ENCODE peak calls at places on chromosomes 1 and 21, in eight cellular contexts. N is CD4-positive, alpha-beta T cell; Z is AG09319; S is cardiac fibroblast; L is body of pancreas; C is GM13977; B is CD8-positive, alpha-beta T cell; X is epithelial cell of proximal tubule. P is an unnamed sample.

GRCh38 chr1:19606817-19607706 is 37.0 kb upstream of the NBL1 start:
- DNase-seq in N (peak; percentile 23), Z (peak; percentile 76), S (no peak), L (no peak), C (no peak), B (peak; percentile 66), X (no peak), P (no peak)

GRCh38 chr1:98870959-98871903 is 133.4 kb downstream of the PLPPR5 start:
- DNase-seq in N (peak; percentile 13), Z (no peak), S (peak; percentile 6), L (no peak), C (peak; percentile 39), B (peak; percentile 70), X (no peak), P (no peak)

GRCh38 chr1:50693829-50694228 is 266.2 kb downstream of the FAF1 start:
- DNase-seq in N (no peak), Z (no peak), S (no peak), L (no peak), C (no peak), B (no peak), X (no peak), P (no peak)

GRCh38 chr1:221098462-221099406 is 219.5 kb downstream of the HLX start:
- DNase-seq in N (no peak), Z (no peak), S (peak; percentile 83), L (no peak), C (no peak), B (no peak), X (no peak), P (no peak)

GRCh38 chr1:26799479-26800133 is 11.9 kb downstream of the PIGV start:
- DNase-seq in N (no peak), Z (peak; percentile 69), S (peak; percentile 73), L (no peak), C (no peak), B (peak; percentile 39), X (no peak), P (no peak)

GRCh38 chr1:107548276-107548675 is 407.4 kb downstream of the NTNG1 start:
- DNase-seq in N (no peak), Z (no peak), S (no peak), L (no peak), C (no peak), B (no peak), X (no peak), P (no peak)

GRCh38 chr1:244092293-244093264 is 41.5 kb downstream of the ZBTB18 start:
- DNase-seq in N (no peak), Z (no peak), S (peak; percentile 61), L (no peak), C (no peak), B (no peak), X (peak; percentile 94), P (no peak)

GRCh38 chr1:228335406-228336307 is 71.0 kb downstream of the TRIM11 start:
- DNase-seq in N (no peak), Z (no peak), S (no peak), L (peak; percentile 2), C (no peak), B (no peak), X (no peak), P (no peak)

GRCh38 chr21:15894596-15894995 is 164.8 kb downstream of the USP25 start:
- DNase-seq in N (no peak), Z (no peak), S (peak; percentile 55), L (no peak), C (no peak), B (no peak), X (no peak), P (no peak)

GRCh38 chr1:99573431-99574217 is 72.3 kb upstream of the PALMD start:
- DNase-seq in N (no peak), Z (no peak), S (no peak), L (no peak), C (no peak), B (no peak), X (no peak), P (no peak)

GRCh38 chr1:160291248-160292220 is 6.6 kb upstream of the PEX19 start:
- DNase-seq in N (peak; percentile 51), Z (peak; percentile 40), S (peak; percentile 80), L (peak; percentile 76), C (peak; percentile 57), B (peak; percentile 76), X (no peak), P (peak; percentile 43)

GRCh38 chr1:171754381-171754705 is 12.5 kb upstream of the VAMP4 start:
- DNase-seq in N (no peak), Z (no peak), S (peak; percentile 57), L (no peak), C (no peak), B (no peak), X (no peak), P (no peak)

GRCh38 chr1:145916745-145917144 is 1.8 kb downstream of the PEX11B start:
- DNase-seq in N (no peak), Z (no peak), S (peak; percentile 35), L (no peak), C (no peak), B (no peak), X (no peak), P (no peak)

GRCh38 chr1:205507896-205508714 is 3.6 kb downstream of the CDK18 start:
- DNase-seq in N (no peak), Z (no peak), S (no peak), L (no peak), C (no peak), B (no peak), X (no peak), P (no peak)

GRCh38 chr1:51961231-51961630 is 29.3 kb downstream of the RAB3B start:
- DNase-seq in N (no peak), Z (no peak), S (no peak), L (no peak), C (no peak), B (no peak), X (no peak), P (no peak)

GRCh38 chr1:198064181-198064580 is 92.6 kb upstream of the NEK7 start:
- DNase-seq in N (no peak), Z (no peak), S (no peak), L (no peak), C (no peak), B (no peak), X (no peak), P (no peak)

GRCh38 chr1:208515123-208515522 is 270.9 kb upstream of the PLXNA2 start:
- DNase-seq in N (no peak), Z (no peak), S (no peak), L (no peak), C (no peak), B (no peak), X (no peak), P (no peak)

GRCh38 chr1:93180723-93181613 is at the start of gene CCDC18:
- DNase-seq in N (peak; percentile 41), Z (no peak), S (peak; percentile 65), L (no peak), C (peak; percentile 54), B (peak; percentile 71), X (no peak), P (no peak)

GRCh38 chr1:38221006-38221649 is 174.5 kb upstream of the POU3F1 start:
- DNase-seq in N (no peak), Z (peak; percentile 37), S (peak; percentile 13), L (no peak), C (no peak), B (no peak), X (no peak), P (no peak)

GRCh38 chr1:18555036-18555435 is 74.3 kb downstream of the KLHDC7A start:
- DNase-seq in N (no peak), Z (no peak), S (no peak), L (no peak), C (no peak), B (no peak), X (no peak), P (no peak)

GRCh38 chr1:18554101-18554500 is 73.4 kb downstream of the KLHDC7A start:
- DNase-seq in N (no peak), Z (no peak), S (no peak), L (no peak), C (no peak), B (no peak), X (no peak), P (no peak)

GRCh38 chr1:18557621-18558465 is 72.8 kb upstream of the PAX7 start:
- DNase-seq in N (no peak), Z (no peak), S (peak; percentile 3), L (peak; percentile 34), C (no peak), B (no peak), X (no peak), P (peak; percentile 59)

GRCh38 chr1:18554597-18554996 is 73.9 kb downstream of the KLHDC7A start:
- DNase-seq in N (no peak), Z (no peak), S (no peak), L (no peak), C (no peak), B (no peak), X (no peak), P (no peak)

DNA sequence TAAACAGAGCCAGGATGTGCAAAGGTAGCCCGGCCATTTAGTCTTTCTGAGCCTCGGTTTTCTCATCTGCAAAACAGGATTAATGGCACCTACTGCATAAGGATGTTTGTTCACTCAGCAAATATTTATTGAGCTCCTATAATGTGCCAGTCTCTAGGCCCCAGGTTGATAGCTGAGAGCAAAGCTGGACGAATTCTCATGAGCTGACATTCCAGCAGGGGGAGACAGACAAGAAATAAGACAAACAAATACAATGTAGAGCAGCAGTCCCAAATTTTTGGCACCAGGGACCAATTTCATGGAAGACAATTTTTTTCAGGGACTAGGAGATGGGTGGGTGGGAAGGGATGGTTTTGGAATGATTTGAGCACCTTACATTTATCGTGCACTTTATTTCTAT is 74.3 kb upstream of the PAX7 start:
- DNase-seq in N (no peak), Z (no peak), S (peak; percentile 27), L (no peak), C (no peak), B (no peak), X (no peak), P (no peak)
- TF ChIP-seq CTCF in N (no peak), Z (peak; percentile 34), S (peak; percentile 38), L (peak; percentile 34), C (peak; percentile 46), B (no peak), X (peak; percentile 68), P (peak; percentile 60)

GRCh38 chr1:88228153-88228552 is 455.9 kb upstream of the PKN2 start:
- DNase-seq in N (no peak), Z (no peak), S (no peak), L (no peak), C (no peak), B (no peak), X (no peak), P (no peak)
- TF ChIP-seq CTCF in N (no peak), Z (no peak), S (no peak), L (no peak), C (no peak), B (no peak), X (peak; percentile 38), P (peak; percentile 53)

GRCh38 chr1:43934986-43935324 is 1.4 kb downstream of the ARTN start:
- DNase-seq in N (no peak), Z (no peak), S (no peak), L (no peak), C (no peak), B (no peak), X (no peak), P (no peak)
- TF ChIP-seq CTCF in N (no peak), Z (no peak), S (no peak), L (no peak), C (no peak), B (no peak), X (no peak), P (no peak)

DNA sequence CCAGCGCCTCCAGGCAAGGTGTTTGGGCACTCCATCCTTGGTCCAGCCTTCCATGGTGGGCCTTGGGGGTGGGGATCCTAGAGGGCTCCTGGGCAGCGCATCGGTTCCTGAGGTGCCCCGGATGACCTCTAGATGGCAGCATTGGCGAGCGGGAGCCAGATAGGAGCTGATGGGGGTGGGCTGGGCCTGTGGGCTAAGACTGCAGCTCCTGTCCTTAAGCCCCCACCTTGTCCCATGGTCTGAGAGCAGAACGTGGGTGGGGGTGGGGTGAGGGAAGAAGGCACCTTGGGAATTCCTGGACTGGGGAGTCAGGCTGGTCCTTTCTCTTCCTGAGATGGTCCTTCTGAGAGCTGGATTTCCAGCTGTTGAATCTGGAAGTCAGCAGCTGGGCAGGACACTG is 93.4 kb upstream of the CSF3R start:
- DNase-seq in N (peak; percentile 41), Z (no peak), S (peak; percentile 50), L (peak; percentile 47), C (peak; percentile 84), B (peak; percentile 40), X (no peak), P (peak; percentile 84)
- TF ChIP-seq CTCF in N (peak; percentile 72), Z (peak; percentile 86), S (peak; percentile 87), L (peak; percentile 78), C (peak; percentile 87), B (peak; percentile 70), X (peak; percentile 86), P (peak; percentile 88)